ENCODE peak calls at places on chromosome 6, in six cellular contexts. R is heart right ventricle; T is PC-9; E is transverse colon; I is CD4-positive, alpha-beta T cell; F is esophagus muscularis mucosa. A is an unnamed sample.

GRCh38 chr6:133542056-133542821 is 301.1 kb downstream of the EYA4 start:
- DNase-seq in R (no peak), I (no peak), T (no peak), E (no peak), F (no peak), A (no peak)

GRCh38 chr6:162934844-162935243 is 207.1 kb downstream of the PACRG start:
- DNase-seq in E (no peak), I (no peak), R (no peak), T (no peak), F (no peak), A (no peak)

GRCh38 chr6:111418971-111419693 is 63.9 kb downstream of the REV3L start:
- DNase-seq in I (no peak), E (no peak), R (no peak), T (no peak), F (no peak), A (no peak)

GRCh38 chr6:88031550-88031949 is 16.1 kb upstream of the SPACA1 start:
- DNase-seq in I (no peak), F (no peak), E (no peak), T (no peak), R (no peak), A (no peak)

GRCh38 chr6:112311950-112312547 is 35.1 kb upstream of the RFPL4B start:
- DNase-seq in F (no peak), E (no peak), T (peak; percentile 54), R (peak; percentile 13), I (no peak), A (no peak)

GRCh38 chr6:80425089-80425823 is 318.8 kb downstream of the BCKDHB start:
- DNase-seq in F (no peak), T (no peak), I (no peak), E (no peak), R (no peak), A (no peak)

GRCh38 chr6:78810698-78811097 is 56.7 kb upstream of the IRAK1BP1 start:
- DNase-seq in E (no peak), I (no peak), T (no peak), R (no peak), F (no peak), A (no peak)

GRCh38 chr6:131946992-131947955 is 3.9 kb downstream of the CCN2 start:
- DNase-seq in I (no peak), E (no peak), F (no peak), R (no peak), T (no peak), A (no peak)

GRCh38 chr6:157108923-157109322 is 214.4 kb downstream of the TMEM242 start:
- DNase-seq in R (no peak), T (no peak), F (no peak), E (no peak), I (no peak), A (no peak)

GRCh38 chr6:88367248-88367647 is 201.1 kb upstream of the CNR1 start:
- DNase-seq in F (no peak), I (no peak), R (no peak), E (no peak), T (no peak), A (no peak)

GRCh38 chr6:30169658-30170614 is 6.6 kb downstream of the TRIM15 start:
- DNase-seq in E (no peak), F (peak; percentile 57), R (no peak), I (no peak), T (peak; percentile 51), A (no peak)

GRCh38 chr6:112037783-112038216 is 16.1 kb upstream of the CCN6 start:
- DNase-seq in I (no peak), T (peak; percentile 26), R (peak; percentile 47), F (no peak), E (peak; percentile 40), A (no peak)

GRCh38 chr6:169250660-169251059 is 3.0 kb downstream of the THBS2 start:
- DNase-seq in T (no peak), I (peak; percentile 24), E (no peak), R (no peak), F (no peak), A (peak; percentile 76)

GRCh38 chr6:157172088-157172768 is 151.1 kb downstream of the TMEM242 start:
- DNase-seq in E (no peak), R (no peak), T (no peak), I (no peak), F (no peak), A (no peak)

GRCh38 chr6:25041676-25042598 is 106.2 kb upstream of the RIPOR2 start:
- DNase-seq in T (no peak), E (peak; percentile 30), F (peak; percentile 89), R (no peak), I (peak; percentile 55), A (no peak)

GRCh38 chr6:71248306-71248705 is 40.3 kb upstream of the OGFRL1 start:
- DNase-seq in E (no peak), F (no peak), R (peak; percentile 9), T (peak; percentile 51), I (no peak), A (no peak)

GRCh38 chr6:125922322-125922860 is 34.2 kb upstream of the HINT3 start:
- DNase-seq in R (no peak), E (no peak), F (no peak), I (no peak), T (no peak), A (no peak)

GRCh38 chr6:1614767-1615650 is 5.3 kb downstream of the FOXC1 start:
- DNase-seq in R (no peak), T (no peak), F (no peak), I (no peak), E (no peak), A (no peak)

GRCh38 chr6:164731539-164731938 is 577.9 kb downstream of the C6orf118 start:
- DNase-seq in R (no peak), I (no peak), F (no peak), T (no peak), E (no peak), A (no peak)

GRCh38 chr6:89353118-89353556 is 615 bp upstream of the UBE2J1 start:
- DNase-seq in F (no peak), E (no peak), R (no peak), T (no peak), I (no peak), A (no peak)

GRCh38 chr6:163252132-163252729 is 162.3 kb upstream of the QKI start:
- DNase-seq in I (no peak), E (no peak), F (no peak), R (no peak), T (no peak), A (no peak)

GRCh38 chr6:129598244-129599187 is 111.5 kb downstream of the ARHGAP18 start:
- DNase-seq in F (no peak), R (peak; percentile 20), E (no peak), I (no peak), T (peak; percentile 63), A (no peak)

GRCh38 chr6:158654960-158655485 is 5.2 kb downstream of the SYTL3 start:
- DNase-seq in R (no peak), T (peak; percentile 90), F (no peak), E (no peak), I (no peak), A (no peak)

GRCh38 chr6:115195239-115195638 is 852.4 kb upstream of the HS3ST5 start:
- DNase-seq in R (no peak), I (no peak), E (no peak), F (no peak), T (no peak), A (no peak)

GRCh38 chr6:144447487-144447886 is 162.4 kb downstream of the UTRN start:
- DNase-seq in I (no peak), T (no peak), F (no peak), E (no peak), R (no peak), A (no peak)

GRCh38 chr6:40395066-40395697 is 192.0 kb downstream of the LRFN2 start:
- DNase-seq in I (no peak), E (no peak), R (no peak), T (no peak), F (peak; percentile 83), A (no peak)

GRCh38 chr6:150409576-150410066 is 40.8 kb downstream of the IYD start:
- DNase-seq in F (no peak), E (peak; percentile 58), I (no peak), T (no peak), R (peak; percentile 79), A (no peak)

GRCh38 chr6:41049955-41050354 is 3.0 kb upstream of the APOBEC2 start:
- DNase-seq in R (no peak), I (no peak), T (no peak), E (no peak), F (no peak), A (no peak)

GRCh38 chr6:149935246-149935645 is 6.6 kb upstream of the ULBP2 start:
- DNase-seq in E (no peak), T (no peak), F (no peak), I (no peak), R (no peak), A (no peak)

GRCh38 chr6:26534681-26535465 is 3.3 kb upstream of the HMGN4 start:
- DNase-seq in T (no peak), F (no peak), I (no peak), E (peak; percentile 54), R (no peak), A (no peak)

GRCh38 chr6:133809406-133809805 is 79.5 kb upstream of the TCF21 start:
- DNase-seq in R (no peak), I (no peak), F (no peak), E (no peak), T (no peak), A (no peak)

GRCh38 chr6:130019796-130020105 is 1.4 kb downstream of the L3MBTL3 start:
- DNase-seq in E (no peak), F (no peak), T (no peak), I (no peak), R (no peak), A (no peak)

GRCh38 chr6:2596222-2596621 is 154.5 kb downstream of the MYLK4 start:
- DNase-seq in F (no peak), E (no peak), I (no peak), T (no peak), R (no peak), A (no peak)

DNA sequence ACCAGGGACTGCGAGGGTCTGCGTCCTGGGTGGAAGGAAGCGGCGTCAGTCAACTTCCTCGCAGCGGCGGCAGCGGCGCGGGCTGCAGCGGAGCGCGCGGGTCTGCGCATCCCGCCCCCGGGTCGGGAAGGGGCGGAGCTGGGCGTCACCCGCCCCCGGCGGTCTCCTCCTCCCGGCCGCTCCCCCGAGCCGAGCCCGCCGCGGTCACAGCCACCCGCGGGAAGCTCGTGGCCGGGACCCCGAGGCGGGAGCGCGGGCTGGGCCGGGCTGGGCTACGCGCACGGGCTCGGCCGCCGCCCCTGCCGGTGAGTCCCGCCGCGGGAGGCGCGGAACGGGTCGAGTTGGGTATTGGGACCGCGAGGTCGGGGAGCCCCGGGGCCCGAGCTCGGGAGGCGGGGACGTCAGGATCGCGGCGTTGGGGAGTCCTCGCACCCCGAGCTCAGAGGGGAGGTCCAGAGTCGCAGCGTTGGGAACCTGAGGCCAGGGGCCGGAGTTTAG is at the start of gene PAQR8:
- DNase-seq in F (no peak), T (no peak), I (peak; percentile 83), R (peak; percentile 71), E (peak; percentile 86), A (peak; percentile 90)
- TF ChIP-seq CTCF in F (peak; percentile 20), T (no peak), I (no peak), R (no peak), E (no peak), A (no peak)

GRCh38 chr6:44800171-44800671 is 412.7 kb downstream of the CDC5L start:
- DNase-seq in R (no peak), E (no peak), F (peak; percentile 68), T (no peak), I (no peak), A (no peak)
- H3K27ac ChIP-seq in R (no peak overlapping the region), E (no peak overlapping the region), F (no peak overlapping the region), T (no peak overlapping the region), I (no peak overlapping the region), A (no peak overlapping the region)

GRCh38 chr6:116314878-116315277 is 35.1 kb upstream of the TSPYL1 start:
- DNase-seq in E (no peak), I (no peak), F (no peak), R (no peak), T (no peak), A (no peak)
- TF ChIP-seq CTCF in E (no peak), I (no peak), F (no peak), R (no peak), T (no peak), A (no peak)

GRCh38 chr6:17226269-17226668 is 54.9 kb upstream of the RBM24 start:
- DNase-seq in T (no peak), E (no peak), I (no peak), F (no peak), R (no peak), A (no peak)
- H3K27ac ChIP-seq in T (no peak overlapping the region), E (peak overlapping the region; percentile 20), I (no peak overlapping the region), F (no peak overlapping the region), R (peak overlapping the region; percentile 19), A (peak overlapping the region; percentile 3)

A was measured in dorsolateral prefrontal cortex.